ENCODE peak calls at places on chromosomes 2 and 18, in seven cellular contexts. H is GM06990; W is CD4-positive, alpha-beta T cell; I is heart left ventricle; S is GM12865; C is Peyer's patch; U is AG10803. E is an unnamed sample.

GRCh38 chr2:218399391-218400166 is at the start of gene CTDSP1:
- DNase-seq in H (peak), W (peak), I (peak), S (peak), C (peak), U (peak), E (peak)

GRCh38 chr18:79485788-79486355 is 90.1 kb downstream of the NFATC1 start:
- DNase-seq in H (no peak), W (no peak), I (peak), S (no peak), C (peak), U (peak), E (no peak)

GRCh38 chr2:157536815-157537214 is 91.8 kb downstream of the ACVR1C start:
- DNase-seq in H (no peak), W (no peak), I (no peak), S (no peak), C (no peak), U (no peak), E (no peak)

GRCh38 chr2:119157850-119158511 is 570 bp downstream of the C1QL2 start:
- DNase-seq in H (no peak), W (no peak), I (no peak), S (no peak), C (no peak), U (no peak), E (no peak)

GRCh38 chr2:177669201-177669600 is 276.6 kb downstream of the AGPS start:
- DNase-seq in H (no peak), W (no peak), I (no peak), S (no peak), C (no peak), U (no peak), E (no peak)

GRCh38 chr2:152200562-152201465 is 25.3 kb upstream of the STAM2 start:
- DNase-seq in H (no peak), W (no peak), I (peak), S (peak), C (peak), U (peak), E (no peak)

GRCh38 chr2:236207472-236207871 is 39.3 kb upstream of the GBX2 start:
- DNase-seq in H (no peak), W (no peak), I (no peak), S (no peak), C (no peak), U (no peak), E (no peak)

GRCh38 chr2:31505133-31505532 is 75.6 kb downstream of the SRD5A2 start:
- DNase-seq in H (no peak), W (no peak), I (no peak), S (no peak), C (no peak), U (no peak), E (no peak)

GRCh38 chr2:236204953-236205352 is 36.8 kb upstream of the GBX2 start:
- DNase-seq in H (no peak), W (no peak), I (no peak), S (no peak), C (no peak), U (no peak), E (no peak)

GRCh38 chr2:73494031-73494430 is 108.4 kb downstream of the ALMS1 start:
- DNase-seq in H (no peak), W (no peak), I (no peak), S (no peak), C (no peak), U (no peak), E (no peak)

GRCh38 chr2:101396352-101396717 is 9.0 kb upstream of the CREG2 start:
- DNase-seq in H (no peak), W (no peak), I (no peak), S (no peak), C (no peak), U (peak), E (no peak)

GRCh38 chr2:135132314-135132713 is 80.2 kb downstream of the RAB3GAP1 start:
- DNase-seq in H (no peak), W (no peak), I (no peak), S (no peak), C (no peak), U (peak), E (no peak)

GRCh38 chr2:192969055-192969454 is 774.3 kb upstream of the TMEFF2 start:
- DNase-seq in H (no peak), W (no peak), I (no peak), S (no peak), C (no peak), U (no peak), E (no peak)

GRCh38 chr2:181586569-181587076 is 70.3 kb downstream of the CERKL start:
- DNase-seq in H (peak), W (no peak), I (no peak), S (peak), C (no peak), U (no peak), E (no peak)

GRCh38 chr2:181585732-181586131 is 71.2 kb downstream of the CERKL start:
- DNase-seq in H (no peak), W (no peak), I (no peak), S (peak), C (no peak), U (no peak), E (no peak)

GRCh38 chr2:181578829-181579228 is 78.1 kb downstream of the CERKL start:
- DNase-seq in H (no peak), W (no peak), I (no peak), S (no peak), C (no peak), U (no peak), E (no peak)

GRCh38 chr2:181576431-181576830 is 80.5 kb downstream of the CERKL start:
- DNase-seq in H (no peak), W (no peak), I (no peak), S (no peak), C (no peak), U (no peak), E (no peak)

GRCh38 chr2:181581534-181581933 is 75.4 kb downstream of the CERKL start:
- DNase-seq in H (no peak), W (no peak), I (no peak), S (peak), C (no peak), U (no peak), E (no peak)
- TF ChIP-seq CTCF in H (peak), W (no peak), I (no peak), S (no peak), C (no peak), U (no peak), E (no peak)

GRCh38 chr2:37156857-37157714 is at the start of gene EIF2AK2:
- DNase-seq in H (peak), W (peak), I (peak), S (peak), C (peak), U (peak), E (peak)

GRCh38 chr2:37149626-37150322 is 7.0 kb downstream of the EIF2AK2 start:
- DNase-seq in H (no peak), W (no peak), I (no peak), S (no peak), C (no peak), U (no peak), E (no peak)

GRCh38 chr2:37154790-37155189 is 2.0 kb downstream of the EIF2AK2 start:
- DNase-seq in H (no peak), W (no peak), I (no peak), S (no peak), C (no peak), U (no peak), E (no peak)

GRCh38 chr2:37156071-37156856 is 516 bp downstream of the EIF2AK2 start:
- DNase-seq in H (peak), W (peak), I (peak), S (peak), C (peak), U (peak), E (peak)

DNA sequence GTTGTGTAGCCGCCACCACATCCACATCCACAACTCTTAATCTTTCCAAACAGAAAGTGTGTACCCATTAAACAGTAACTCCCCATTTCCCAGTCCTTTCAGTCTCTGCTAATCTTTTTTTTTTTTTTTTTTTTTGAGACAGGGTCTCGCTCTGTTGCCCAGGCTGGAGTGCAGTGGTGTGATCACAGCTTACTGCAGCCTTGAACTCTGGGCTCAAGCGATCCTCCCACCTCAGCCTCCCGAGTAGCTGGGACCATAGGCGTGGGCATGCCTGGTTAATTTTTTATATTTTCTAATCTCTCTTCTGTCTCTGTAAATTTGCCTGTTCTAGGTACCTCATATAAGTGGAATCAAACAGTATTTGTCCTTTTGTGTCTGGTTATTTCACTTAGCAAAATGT is 3.6 kb downstream of the EIF2AK2 start:
- DNase-seq in H (no peak), W (no peak), I (no peak), S (no peak), C (no peak), U (no peak), E (no peak)
- TF ChIP-seq CTCF in H (no peak), W (no peak), I (no peak), S (no peak), C (no peak), U (no peak), E (no peak)

GRCh38 chr2:170716851-170717598 is 1.9 kb downstream of the SP5 start:
- DNase-seq in H (no peak), W (no peak), I (peak), S (no peak), C (peak), U (peak), E (peak)
- TF ChIP-seq CTCF in H (no peak), W (peak), I (peak), S (no peak), C (no peak), U (peak), E (peak)

GRCh38 chr2:64792310-64792709 is 138.6 kb upstream of the SERTAD2 start:
- DNase-seq in H (no peak), W (no peak), I (no peak), S (no peak), C (no peak), U (no peak), E (no peak)
- TF ChIP-seq CTCF in H (no peak), W (no peak), I (no peak), S (no peak), C (no peak), U (peak), E (no peak)

DNA sequence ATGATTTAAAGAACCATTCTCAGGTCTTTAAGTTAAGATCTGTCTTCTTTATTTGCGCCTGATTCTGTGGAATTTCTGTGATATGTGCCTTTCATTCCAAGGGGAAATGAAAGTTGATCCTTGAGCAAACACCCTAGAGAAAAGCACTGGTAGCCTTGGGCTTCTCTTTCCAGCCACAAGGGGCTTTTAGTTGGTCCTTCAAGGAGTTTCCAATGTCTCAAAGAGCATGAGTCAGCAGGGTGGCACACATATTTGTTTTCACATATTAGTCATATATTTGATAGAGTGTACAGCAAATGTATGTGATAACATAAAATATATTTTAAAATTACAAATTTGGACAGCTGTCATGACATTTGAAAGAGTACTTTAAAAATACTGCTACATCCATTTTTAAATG is 339.5 kb downstream of the TXNL1 start:
- DNase-seq in H (no peak), W (no peak), I (no peak), S (no peak), C (no peak), U (peak), E (no peak)
- TF ChIP-seq CTCF in H (no peak), W (no peak), I (no peak), S (no peak), C (no peak), U (peak), E (no peak)

DNA sequence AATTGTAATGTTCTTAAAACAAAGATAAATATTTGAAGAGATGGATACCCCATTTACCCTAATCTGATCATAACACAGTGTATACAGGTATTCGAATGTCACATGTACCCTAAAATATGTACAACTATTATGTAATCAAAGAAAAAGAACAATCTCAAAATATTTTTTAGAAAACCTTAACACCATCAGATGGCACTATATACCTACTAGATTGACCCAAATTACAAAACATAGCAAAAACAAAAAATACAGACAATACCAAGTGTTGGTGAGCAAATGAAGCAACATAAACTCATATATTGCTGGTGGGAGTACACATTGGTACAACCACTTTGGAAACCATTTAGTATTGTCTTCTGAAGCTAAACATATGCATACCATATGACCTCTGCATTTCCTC is 55.6 kb downstream of the GDF7 start:
- DNase-seq in H (no peak), W (no peak), I (no peak), S (no peak), C (no peak), U (no peak), E (no peak)
- TF ChIP-seq CTCF in H (no peak), W (no peak), I (no peak), S (no peak), C (no peak), U (no peak), E (no peak)

GRCh38 chr2:237433920-237434319 is 20.0 kb upstream of the COL6A3 start:
- DNase-seq in H (no peak), W (no peak), I (no peak), S (no peak), C (no peak), U (no peak), E (no peak)

GRCh38 chr2:237434916-237435315 is 21.0 kb upstream of the COL6A3 start:
- DNase-seq in H (peak), W (peak), I (no peak), S (peak), C (no peak), U (peak), E (no peak)

GRCh38 chr2:237431856-237432255 is 17.9 kb upstream of the COL6A3 start:
- DNase-seq in H (no peak), W (no peak), I (no peak), S (no peak), C (no peak), U (no peak), E (no peak)

GRCh38 chr2:237431372-237431771 is 17.4 kb upstream of the COL6A3 start:
- DNase-seq in H (no peak), W (no peak), I (no peak), S (no peak), C (no peak), U (peak), E (no peak)

DNA sequence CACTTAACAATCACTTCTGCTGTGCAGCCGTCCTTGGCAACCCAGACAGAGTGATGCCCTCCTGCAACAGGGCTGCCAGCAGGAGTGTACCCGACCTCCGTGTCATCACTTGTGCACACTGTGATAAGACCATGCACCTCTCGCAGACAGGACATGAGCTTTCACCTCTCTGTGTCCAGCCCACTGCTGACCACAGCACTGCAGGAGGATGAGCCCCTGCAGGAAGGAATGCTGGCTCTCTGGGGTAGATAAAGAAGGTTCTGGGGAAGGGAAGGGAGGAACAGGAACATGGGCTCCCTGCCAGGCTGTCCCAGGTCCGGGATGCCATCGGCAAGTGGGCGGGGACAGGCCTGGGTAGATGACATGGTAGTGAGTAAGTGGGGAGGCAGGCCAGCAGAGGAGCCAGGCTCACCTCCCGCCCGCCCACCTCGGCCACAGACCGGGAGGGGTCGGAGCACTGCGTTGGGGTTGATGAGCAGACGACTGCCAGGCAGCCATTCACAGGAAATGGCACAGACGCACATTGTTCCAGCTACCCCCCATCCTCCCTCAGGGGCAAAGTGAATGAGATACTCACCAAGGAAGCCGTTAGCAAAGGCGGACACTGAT is 18.6 kb upstream of the COL6A3 start:
- DNase-seq in H (no peak), W (peak), I (no peak), S (no peak), C (no peak), U (peak), E (no peak)
- TF ChIP-seq CTCF in H (no peak), W (no peak), I (no peak), S (no peak), C (no peak), U (peak), E (no peak)

E was measured in mesothelial cell of epicardium.